ENCODE peak calls at places on chromosomes 13 and 19, in seven cellular contexts. T is thoracic aorta, X is heart left ventricle, M is PC-9, V is IMR-90, Y is Peyer's patch, H is fibroblast of lung. R is an unnamed sample. For H3K9me3 and H3K4me1, the result is how much of the 10 kb centered on the place peaks cover.

GRCh38 chr19:9952276-9952675 is 16.0 kb upstream of the OLFM2 start:
- DNase-seq in T (no peak), X (no peak), M (no peak), V (no peak), Y (no peak), H (no peak), R (no peak)

GRCh38 chr13:108322206-108322824 is 52.8 kb downstream of the TNFSF13B start:
- DNase-seq in T (no peak), X (no peak), M (no peak), V (peak), Y (no peak), H (peak), R (no peak)

GRCh38 chr19:42207767-42208259 is 9.7 kb downstream of the DEDD2 start:
- DNase-seq in T (no peak), X (no peak), M (peak), V (peak), Y (no peak), H (peak), R (peak)

GRCh38 chr19:3995619-3996018 is 10.4 kb upstream of the EEF2 start:
- DNase-seq in T (no peak), X (no peak), M (no peak), V (no peak), Y (no peak), H (no peak), R (no peak)

GRCh38 chr13:43348397-43348796 is 325.0 kb downstream of the DNAJC15 start:
- DNase-seq in T (no peak), X (no peak), M (no peak), V (peak), Y (no peak), H (no peak), R (no peak)

GRCh38 chr13:23715762-23716235 is 145.6 kb downstream of the TNFRSF19 start:
- DNase-seq in T (no peak), X (no peak), M (no peak), V (no peak), Y (no peak), H (no peak), R (peak)

GRCh38 chr19:38251564-38252051 is 4.6 kb downstream of the PPP1R14A start:
- DNase-seq in T (no peak), X (peak), M (no peak), V (no peak), Y (no peak), H (peak), R (no peak)

GRCh38 chr13:32911506-32911905 is 104.7 kb upstream of the KL start:
- DNase-seq in T (no peak), X (no peak), M (no peak), V (peak), Y (no peak), H (peak), R (peak)

GRCh38 chr19:23415561-23416191 is 20.4 kb upstream of the ZNF91 start:
- DNase-seq in T (no peak), X (peak), M (peak), V (no peak), Y (no peak), H (no peak), R (peak)

GRCh38 chr19:10102787-10103236 is 334 bp upstream of the ANGPTL6 start:
- DNase-seq in T (no peak), X (no peak), M (no peak), V (no peak), Y (peak), H (no peak), R (no peak)

GRCh38 chr13:112726018-112726767 is 36.4 kb downstream of the ATP11A start:
- DNase-seq in T (no peak), X (no peak), M (no peak), V (no peak), Y (no peak), H (no peak), R (no peak)

GRCh38 chr13:75324413-75324940 is 157.5 kb downstream of the TBC1D4 start:
- DNase-seq in T (no peak), X (no peak), M (no peak), V (peak), Y (no peak), H (no peak), R (no peak)

GRCh38 chr13:45456196-45456972 is 8.4 kb upstream of the COG3 start:
- DNase-seq in T (no peak), X (no peak), M (no peak), V (peak), Y (no peak), H (peak), R (no peak)

GRCh38 chr19:43789029-43789428 is 8.3 kb upstream of the KCNN4 start:
- DNase-seq in T (no peak), X (no peak), M (no peak), V (peak), Y (no peak), H (peak), R (no peak)

GRCh38 chr13:81051873-81052272 is 710.9 kb upstream of the SPRY2 start:
- DNase-seq in T (no peak), X (no peak), M (no peak), V (no peak), Y (no peak), H (peak), R (no peak)

GRCh38 chr19:18519962-18520847 is 1.7 kb downstream of the ELL start:
- DNase-seq in T (no peak), X (peak), M (peak), V (peak), Y (peak), H (peak), R (peak)

GRCh38 chr19:39411832-39412099 is 703 bp upstream of the PLEKHG2 start:
- DNase-seq in T (peak), X (peak), M (peak), V (peak), Y (peak), H (peak), R (peak)

GRCh38 chr19:13797870-13798269 is 2.6 kb downstream of the ZSWIM4 start:
- DNase-seq in T (peak), X (no peak), M (peak), V (peak), Y (no peak), H (peak), R (no peak)

GRCh38 chr13:48234652-48235099 is 1.7 kb downstream of the ITM2B start:
- DNase-seq in T (no peak), X (no peak), M (no peak), V (no peak), Y (no peak), H (no peak), R (no peak)

GRCh38 chr19:1251233-1251502 is 2.8 kb downstream of the MIDN start:
- DNase-seq in T (no peak), X (no peak), M (no peak), V (peak), Y (no peak), H (peak), R (no peak)

GRCh38 chr19:49596407-49596806 is 5.4 kb downstream of the PRR12 start:
- DNase-seq in T (no peak), X (no peak), M (no peak), V (no peak), Y (no peak), H (no peak), R (peak)

GRCh38 chr13:24274452-24274971 is 34.9 kb upstream of the C1QTNF9 start:
- DNase-seq in T (no peak), X (no peak), M (no peak), V (peak), Y (peak), H (peak), R (peak)

GRCh38 chr13:99033814-99034213 is 56.0 kb upstream of the DOCK9 start:
- DNase-seq in T (no peak), X (no peak), M (no peak), V (peak), Y (no peak), H (peak), R (no peak)

GRCh38 chr19:2338055-2338615 is 9.7 kb downstream of the SPPL2B start:
- DNase-seq in T (no peak), X (no peak), M (no peak), V (no peak), Y (no peak), H (no peak), R (no peak)
- H3K9me3 ChIP-seq in T (under half), X (under half), M (under half), V (under half), Y (under half), H (under half), R (under half)

DNA sequence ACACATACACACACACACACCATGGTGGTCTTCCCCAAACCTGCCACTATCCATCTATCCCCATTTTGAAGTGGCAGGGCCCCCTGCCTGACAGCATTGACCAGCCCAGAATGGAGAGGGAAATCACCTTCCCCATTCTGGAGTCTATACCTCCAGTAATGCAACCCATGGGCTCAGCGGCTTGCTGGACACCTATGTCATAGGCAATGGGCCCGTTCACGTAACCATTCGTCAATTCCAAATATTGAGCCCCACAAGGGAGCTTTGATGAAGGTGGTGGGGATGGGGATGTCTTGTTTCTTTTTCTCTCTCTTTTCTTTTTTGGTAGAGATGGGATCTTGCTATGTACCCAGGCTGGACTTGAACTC is 63.1 kb downstream of the AP1M1 start:
- DNase-seq in T (no peak), X (no peak), M (no peak), V (no peak), Y (no peak), H (no peak), R (no peak)
- H3K4me1 ChIP-seq in T (under half), X (under half), M (under half), V (under half), Y (under half), H (under half), R (under half)

GRCh38 chr19:21383980-21384582 is 12.9 kb upstream of the ZNF493 start:
- DNase-seq in T (no peak), X (no peak), M (no peak), V (no peak), Y (no peak), H (no peak), R (no peak)
- H3K9me3 ChIP-seq in T (half or more), X (half or more), M (half or more), V (under half), Y (half or more), H (under half), R (half or more)

GRCh38 chr19:29665826-29666633 is 769 bp downstream of the PLEKHF1 start:
- DNase-seq in T (no peak), X (peak), M (peak), V (peak), Y (no peak), H (peak), R (no peak)

GRCh38 chr19:29663861-29664752 is 1.2 kb upstream of the PLEKHF1 start:
- DNase-seq in T (no peak), X (no peak), M (peak), V (peak), Y (no peak), H (no peak), R (no peak)

GRCh38 chr19:29666634-29667389 is 1.6 kb downstream of the PLEKHF1 start:
- DNase-seq in T (no peak), X (peak), M (peak), V (peak), Y (no peak), H (peak), R (peak)

GRCh38 chr19:29664753-29665214 is 477 bp upstream of the PLEKHF1 start:
- DNase-seq in T (no peak), X (no peak), M (no peak), V (no peak), Y (no peak), H (no peak), R (no peak)

GRCh38 chr19:29665215-29665825 is at the start of gene PLEKHF1:
- DNase-seq in T (peak), X (peak), M (peak), V (peak), Y (peak), H (peak), R (peak)
- H3K4me1 ChIP-seq in T (half or more), X (under half), M (half or more), V (under half), Y (under half), H (under half), R (under half)

DNA sequence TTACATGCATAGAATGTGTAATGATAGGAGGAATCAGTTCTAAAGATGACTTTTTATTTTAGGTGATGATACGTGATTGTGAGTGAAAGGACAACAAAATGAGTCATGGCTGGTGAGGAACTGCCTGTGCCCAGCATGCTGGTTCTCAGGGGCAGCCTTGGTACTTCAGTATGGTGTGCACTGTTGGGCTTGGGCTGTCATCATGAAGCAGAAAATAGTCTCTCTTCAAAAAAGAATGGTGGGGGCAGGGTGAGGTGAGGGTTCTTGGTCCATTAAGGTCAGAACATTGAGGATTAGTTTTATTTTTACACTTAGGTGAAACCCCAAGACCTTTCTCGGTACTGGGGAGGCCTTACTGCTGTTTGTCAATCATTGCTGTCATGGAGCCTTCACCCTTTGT is 309.5 kb downstream of the MTUS2 start:
- DNase-seq in T (no peak), X (no peak), M (no peak), V (no peak), Y (no peak), H (no peak), R (no peak)
- H3K9me3 ChIP-seq in T (under half), X (under half), M (under half), V (under half), Y (under half), H (under half), R (under half)

GRCh38 chr19:33373701-33374405 is at the start of gene CEBPG:
- DNase-seq in T (no peak), X (peak), M (peak), V (peak), Y (peak), H (peak), R (peak)

GRCh38 chr19:33375156-33375744 is 1.7 kb downstream of the CEBPG start:
- DNase-seq in T (no peak), X (no peak), M (no peak), V (no peak), Y (no peak), H (no peak), R (no peak)

GRCh38 chr19:33376423-33376822 is 2.9 kb downstream of the CEBPG start:
- DNase-seq in T (peak), X (peak), M (peak), V (peak), Y (no peak), H (peak), R (peak)

GRCh38 chr19:33375760-33376159 is 2.3 kb downstream of the CEBPG start:
- DNase-seq in T (no peak), X (no peak), M (no peak), V (peak), Y (no peak), H (no peak), R (no peak)

GRCh38 chr19:33374406-33374703 is 846 bp downstream of the CEBPG start:
- DNase-seq in T (no peak), X (no peak), M (no peak), V (peak), Y (no peak), H (peak), R (peak)
- H3K4me1 ChIP-seq in T (under half), X (under half), M (under half), V (under half), Y (under half), H (under half), R (under half)

R was measured in mucosa of descending colon.